ENCODE peak calls at places on chromosomes 1 and 21, in ten cellular contexts. S is A172; Y is activated naive CD4-positive, alpha-beta T cell treated with anti-CD3 and anti-CD28 coated beads, Interleukin-2, amount 10 ng/mL, durations not matched to agents 7 days and 5 days; V is GM18507; I is T-helper 1 cell; J is Kasumi-1; W is stimulated activated CD8-positive, alpha-beta memory T cell treated with anti-CD3 and anti-CD28 coated beads, Interleukin-4, amount 100 ng/mL, for 4 hours; U is H54; Q is fibroblast of lung; M is stimulated activated CD4-positive, alpha-beta T cell treated with anti-CD3 and anti-CD28 coated beads, Interleukin-2, amount 100 ng/mL, for 4 hours. C is an unnamed sample.

GRCh38 chr1:181112071-181112929 is 23.8 kb downstream of the IER5 start:
- DNase-seq in J (no peak), M (no peak), Y (no peak), Q (peak), I (no peak), U (peak), V (no peak), S (peak), W (no peak), C (no peak)

GRCh38 chr1:227059076-227059475 is 119.0 kb downstream of the COQ8A start:
- DNase-seq in V (no peak), W (no peak), S (no peak), Y (no peak), Q (no peak), M (no peak), U (no peak), I (no peak), J (no peak), C (no peak)

GRCh38 chr1:35927472-35927871 is 3.4 kb upstream of the AGO3 start:
- DNase-seq in Q (no peak), V (no peak), I (no peak), U (no peak), Y (no peak), S (no peak), J (no peak), M (no peak), W (no peak), C (no peak)

GRCh38 chr1:151993084-151993733 is 450 bp downstream of the S100A10 start:
- DNase-seq in W (no peak), M (no peak), V (no peak), Y (peak), U (no peak), I (peak), S (no peak), J (no peak), Q (peak), C (peak)

GRCh38 chr1:168408531-168409242 is 128.0 kb downstream of the TBX19 start:
- DNase-seq in U (peak), I (peak), V (peak), J (no peak), Y (peak), Q (peak), W (peak), M (peak), S (peak), C (no peak)

GRCh38 chr1:49351744-49352143 is 575.1 kb upstream of the BEND5 start:
- DNase-seq in M (no peak), Y (no peak), W (no peak), V (no peak), U (no peak), Q (peak), I (no peak), J (no peak), S (peak), C (no peak)

GRCh38 chr1:208207388-208208131 is 36.6 kb downstream of the PLXNA2 start:
- DNase-seq in M (no peak), J (peak), S (peak), W (no peak), Q (peak), I (no peak), Y (no peak), U (peak), V (no peak), C (no peak)

GRCh38 chr1:85580046-85580411 is 532 bp upstream of the CCN1 start:
- DNase-seq in W (no peak), Q (peak), V (no peak), I (no peak), Y (no peak), U (no peak), S (peak), M (no peak), J (no peak), C (no peak)

GRCh38 chr1:24058671-24059455 is 53.1 kb downstream of the MYOM3 start:
- DNase-seq in Y (no peak), Q (no peak), I (no peak), V (no peak), J (no peak), W (no peak), U (no peak), S (no peak), M (no peak), C (no peak)

GRCh38 chr1:4380564-4381168 is 273.7 kb upstream of the AJAP1 start:
- DNase-seq in Y (no peak), U (no peak), W (no peak), M (no peak), Q (peak), I (no peak), S (peak), J (no peak), V (no peak), C (no peak)

GRCh38 chr21:27058673-27059365 is 91.9 kb upstream of the ADAMTS5 start:
- DNase-seq in S (no peak), V (no peak), M (no peak), W (no peak), U (no peak), Q (no peak), I (no peak), Y (no peak), J (no peak), C (no peak)

GRCh38 chr1:186722711-186723309 is 42.6 kb upstream of the PTGS2 start:
- DNase-seq in J (peak), U (no peak), Q (peak), S (peak), Y (peak), W (no peak), I (peak), M (no peak), V (no peak), C (peak)

GRCh38 chr1:3999941-4000735 is 100.1 kb upstream of the C1orf174 start:
- DNase-seq in J (no peak), I (no peak), W (no peak), S (no peak), U (no peak), Q (no peak), V (no peak), Y (no peak), M (no peak), C (no peak)

GRCh38 chr1:177913762-177914540 is 55.9 kb downstream of the SEC16B start:
- DNase-seq in Y (no peak), M (no peak), I (no peak), Q (peak), S (peak), W (no peak), U (no peak), V (no peak), J (peak), C (peak)

GRCh38 chr1:15352122-15352957 is 57.3 kb upstream of the EFHD2 start:
- DNase-seq in V (no peak), Y (peak), Q (peak), M (peak), U (peak), J (peak), W (peak), I (peak), S (peak), C (no peak)

GRCh38 chr1:75136158-75136815 is 2.1 kb downstream of the LHX8 start:
- DNase-seq in Y (no peak), M (no peak), S (no peak), W (no peak), V (no peak), I (no peak), U (no peak), J (no peak), Q (no peak), C (no peak)

GRCh38 chr1:28518000-28518744 is 12.3 kb downstream of the RCC1 start:
- DNase-seq in J (peak), W (peak), Y (peak), Q (peak), M (peak), V (peak), U (peak), I (peak), S (peak), C (peak)

GRCh38 chr1:119327436-119328155 is 41.0 kb upstream of the HAO2 start:
- DNase-seq in J (no peak), Y (peak), S (no peak), I (peak), Q (peak), M (no peak), V (no peak), U (no peak), W (no peak), C (no peak)

GRCh38 chr1:160576430-160576829 is 2.9 kb downstream of the CD84 start:
- DNase-seq in S (no peak), Y (no peak), W (peak), U (no peak), J (no peak), I (peak), M (peak), Q (no peak), V (no peak), C (no peak)

GRCh38 chr1:4087530-4088420 is 187.7 kb upstream of the C1orf174 start:
- DNase-seq in U (no peak), M (no peak), V (no peak), Y (no peak), I (no peak), S (no peak), J (no peak), Q (no peak), W (no peak), C (no peak)

GRCh38 chr1:175182347-175182746 is 10.2 kb downstream of the KIAA0040 start:
- DNase-seq in I (no peak), S (no peak), V (no peak), Y (no peak), M (no peak), W (no peak), Q (no peak), J (no peak), U (no peak), C (no peak)

GRCh38 chr1:155872527-155872926 is 13.2 kb downstream of the SYT11 start:
- DNase-seq in Q (no peak), J (no peak), M (no peak), S (no peak), V (no peak), Y (no peak), U (no peak), W (no peak), I (no peak), C (no peak)

GRCh38 chr21:44532712-44533111 is 7.3 kb downstream of the KRTAP10-1 start:
- DNase-seq in I (no peak), M (no peak), V (no peak), Y (no peak), S (no peak), U (no peak), Q (no peak), J (no peak), W (no peak), C (no peak)

GRCh38 chr1:51924455-51924854 is 45.9 kb upstream of the NRDC start:
- DNase-seq in Q (peak), W (no peak), V (no peak), I (peak), S (peak), Y (no peak), U (peak), M (no peak), J (no peak), C (no peak)

GRCh38 chr1:114756009-114756892 is 1.5 kb downstream of the CSDE1 start:
- DNase-seq in I (no peak), Y (no peak), Q (peak), U (no peak), V (no peak), M (no peak), S (no peak), J (no peak), W (no peak), C (peak)

GRCh38 chr1:109642610-109643009 is 13.3 kb upstream of the GSTM4 start:
- DNase-seq in Y (no peak), V (no peak), J (no peak), S (no peak), M (no peak), Q (no peak), U (no peak), I (no peak), W (no peak), C (no peak)

GRCh38 chr1:20848162-20848561 is 61.1 kb upstream of the HP1BP3 start:
- DNase-seq in W (no peak), S (peak), U (no peak), Y (no peak), I (no peak), M (no peak), J (no peak), Q (peak), V (no peak), C (no peak)

GRCh38 chr1:248863011-248863881 is 4.4 kb upstream of the ZNF692 start:
- DNase-seq in I (peak), J (peak), U (peak), Y (peak), W (peak), V (no peak), Q (peak), S (peak), M (peak), C (peak)

GRCh38 chr1:186454996-186455395 is 5.9 kb downstream of the PDC start:
- DNase-seq in W (no peak), Q (no peak), S (no peak), Y (no peak), J (no peak), V (no peak), M (no peak), U (no peak), I (no peak), C (no peak)

GRCh38 chr1:23210351-23210785 is 6.9 kb downstream of the HTR1D start:
- DNase-seq in Y (no peak), V (no peak), Q (no peak), M (no peak), I (no peak), W (no peak), S (no peak), J (no peak), U (no peak), C (peak)

GRCh38 chr1:183533617-183534174 is 56.6 kb downstream of the NCF2 start:
- DNase-seq in J (no peak), Y (no peak), V (no peak), Q (no peak), I (no peak), U (no peak), M (no peak), S (no peak), W (no peak), C (no peak)

GRCh38 chr1:235558783-235559182 is 54.5 kb upstream of the B3GALNT2 start:
- DNase-seq in Q (no peak), Y (no peak), V (no peak), J (no peak), W (no peak), M (no peak), U (no peak), I (no peak), S (no peak), C (no peak)

GRCh38 chr1:186014370-186015030 is 280.3 kb downstream of the HMCN1 start:
- DNase-seq in I (no peak), U (no peak), M (no peak), V (no peak), W (no peak), Y (no peak), J (no peak), S (no peak), Q (peak), C (no peak)